ENCODE peak calls at places on chromosome 4, in nine cellular contexts. J, M, T, X, E, P, N, I and F are unnamed samples.

GRCh38 chr4:8618961-8619720 is 26.6 kb downstream of the CPZ start:
- DNase-seq in J (peak; percentile 12), M (no peak), T (no peak), X (no peak), E (no peak), P (no peak), N (no peak), I (no peak), F (no peak)

GRCh38 chr4:171588146-171588545 is 225.1 kb upstream of the GALNTL6 start:
- DNase-seq in J (no peak), M (no peak), T (no peak), X (no peak), E (no peak), P (no peak), N (no peak), I (no peak), F (no peak)

GRCh38 chr4:17770845-17771244 is 10.6 kb downstream of the FAM184B start:
- DNase-seq in J (no peak), M (no peak), T (no peak), X (no peak), E (no peak), P (no peak), N (no peak), I (no peak), F (no peak)

GRCh38 chr4:36235306-36235705 is 9.0 kb downstream of the ARAP2 start:
- DNase-seq in J (no peak), M (no peak), T (no peak), X (no peak), E (no peak), P (no peak), N (peak; percentile 21), I (no peak), F (peak; percentile 50)

GRCh38 chr4:121192500-121192899 is 28.4 kb upstream of the TNIP3 start:
- DNase-seq in J (no peak), M (no peak), T (no peak), X (peak; percentile 12), E (no peak), P (peak; percentile 63), N (peak; percentile 14), I (peak; percentile 39), F (peak; percentile 46)

GRCh38 chr4:121696140-121696640 is 590 bp downstream of the ANXA5 start:
- DNase-seq in J (peak; percentile 77), M (no peak), T (peak; percentile 85), X (peak; percentile 36), E (peak; percentile 74), P (peak; percentile 91), N (peak; percentile 22), I (peak; percentile 83), F (peak; percentile 82)

GRCh38 chr4:16226816-16227461 is 668 bp upstream of the TAPT1 start:
- DNase-seq in J (peak; percentile 57), M (no peak), T (peak; percentile 59), X (peak; percentile 48), E (peak; percentile 58), P (peak; percentile 47), N (peak; percentile 9), I (peak; percentile 48), F (peak; percentile 48)

GRCh38 chr4:159777689-159778088 is 674.8 kb downstream of the RAPGEF2 start:
- DNase-seq in J (no peak), M (no peak), T (no peak), X (no peak), E (no peak), P (no peak), N (no peak), I (no peak), F (no peak)

GRCh38 chr4:3416821-3417221 is 24.9 kb upstream of the HGFAC start:
- DNase-seq in J (no peak), M (no peak), T (no peak), X (no peak), E (no peak), P (no peak), N (no peak), I (no peak), F (no peak)